ENCODE peak calls at places on chromosomes 4 and X, in four cellular contexts. U is endothelial cell of umbilical vein, Q is HCT116, S is H1. B is an unnamed sample.

GRCh38 chr4:141637565-141637964 is 1.2 kb downstream of the IL15 start:
- DNase-seq in S (no peak), Q (no peak), U (no peak), B (no peak)

GRCh38 chr4:97548943-97549583 is 594.2 kb downstream of the STPG2 start:
- DNase-seq in U (peak; percentile 39), S (no peak), Q (peak; percentile 3), B (no peak)

GRCh38 chr4:107248571-107248970 is 212.5 kb upstream of the DKK2 start:
- DNase-seq in Q (no peak), S (no peak), U (no peak), B (no peak)

GRCh38 chr4:108834167-108834566 is 71.3 kb upstream of the ETNPPL start:
- DNase-seq in S (no peak), U (no peak), Q (no peak), B (no peak)

GRCh38 chrX:130105226-130105625 is 5.1 kb downstream of the ELF4 start:
- DNase-seq in U (no peak), S (no peak), Q (no peak), B (no peak)

GRCh38 chr4:155667538-155668511 is 1.2 kb downstream of the GUCY1A1 start:
- DNase-seq in Q (no peak), S (peak; percentile 69), U (peak; percentile 66), B (no peak)

GRCh38 chrX:27890611-27891010 is 82.8 kb downstream of the MAGEB10 start:
- DNase-seq in Q (peak; percentile 13), S (no peak), U (peak; percentile 80), B (no peak)

GRCh38 chr4:10253765-10254164 is 137.2 kb upstream of the WDR1 start:
- DNase-seq in S (no peak), Q (no peak), U (no peak), B (no peak)

GRCh38 chr4:178275671-178276360 is 833.6 kb upstream of the AGA start:
- DNase-seq in U (no peak), Q (no peak), S (peak; percentile 68), B (no peak)

GRCh38 chr4:168722391-168722790 is 225.5 kb downstream of the PALLD start:
- DNase-seq in U (no peak), Q (no peak), S (no peak), B (no peak)

GRCh38 chr4:11427201-11427996 is 1.3 kb downstream of the HS3ST1 start:
- DNase-seq in S (peak; percentile 64), U (no peak), Q (no peak), B (no peak)

GRCh38 chr4:153497988-153498967 is 32.1 kb downstream of the TMEM131L start:
- DNase-seq in U (no peak), S (peak; percentile 41), Q (no peak), B (no peak)

GRCh38 chr4:40621229-40621591 is 8.5 kb downstream of the RBM47 start:
- DNase-seq in Q (no peak), U (no peak), S (no peak), B (no peak)

GRCh38 chr4:149371021-149371420 is 444.6 kb downstream of the IQCM start:
- DNase-seq in U (peak; percentile 46), Q (peak; percentile 67), S (no peak), B (no peak)

GRCh38 chr4:48109413-48110263 is 24.4 kb downstream of the TXK start:
- DNase-seq in U (peak; percentile 66), Q (peak; percentile 60), S (no peak), B (no peak)

GRCh38 chr4:73883306-73883705 is 14.1 kb downstream of the CXCL1 start:
- DNase-seq in S (no peak), U (peak; percentile 25), Q (no peak), B (no peak)
- H3K4me3 ChIP-seq in S (no peak overlapping the region), U (no peak overlapping the region), Q (no peak overlapping the region), B (no peak overlapping the region)

GRCh38 chrX:13051167-13051528 is 6.7 kb upstream of the FAM9C start:
- DNase-seq in Q (no peak), S (no peak), U (no peak), B (no peak)
- H3K27ac ChIP-seq in Q (no peak overlapping the region), S (no peak overlapping the region), U (peak overlapping the region; percentile 43), B (peak overlapping the region; percentile 44)

GRCh38 chr4:17583944-17584343 is 6.9 kb downstream of the LAP3 start:
- DNase-seq in U (no peak), Q (no peak), S (no peak), B (no peak)
- TF ChIP-seq POLR2AphosphoS5 in U (no peak), Q (no peak), S (no peak), B (no peak)

GRCh38 chrX:153830632-153831434 is 489 bp upstream of the PDZD4 start:
- DNase-seq in Q (no peak), U (no peak), S (no peak), B (no peak)
- H3K4me3 ChIP-seq in Q (no peak overlapping the region), U (no peak overlapping the region), S (peak overlapping the region; percentile 61), B (peak overlapping the region; percentile 59)

DNA sequence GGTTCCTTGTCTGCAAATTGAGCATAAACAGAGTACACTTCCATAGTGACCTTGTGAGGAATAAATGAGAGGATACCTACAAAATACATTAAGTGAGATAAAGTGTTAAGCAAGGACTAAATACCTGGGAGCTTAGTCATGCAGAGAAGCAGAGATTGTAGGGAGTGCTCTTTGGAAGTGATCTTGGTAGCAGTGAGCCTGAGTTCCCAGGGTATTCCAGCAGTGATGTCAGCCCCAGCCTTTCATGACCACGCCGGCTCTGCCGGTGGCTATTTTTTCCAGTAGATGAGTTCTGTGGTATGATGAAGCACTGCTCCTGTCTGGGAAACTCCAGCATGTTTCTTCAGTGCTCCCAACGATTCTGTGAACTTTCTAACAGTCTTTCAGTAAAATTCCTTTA is 391.5 kb upstream of the IGFBP7 start:
- DNase-seq in S (no peak), Q (no peak), U (no peak), B (no peak)
- H3K27ac ChIP-seq in S (no peak overlapping the region), Q (no peak overlapping the region), U (no peak overlapping the region), B (peak overlapping the region; percentile 23)

B was measured in esophagus muscularis mucosa.